ENCODE peak calls at places on chromosomes 11 and 22, in nine cellular contexts. A is fibroblast of pulmonary artery, S is heart left ventricle, T is hepatocyte, B is GM23338, D is BJ, O is IMR-90, Q is breast epithelium, Z is cardiac fibroblast. H is an unnamed sample.

GRCh38 chr11:94706211-94706610 is 61.9 kb upstream of the AMOTL1 start:
- DNase-seq in A (no peak), S (peak), T (peak), B (no peak), D (no peak), O (peak), Q (no peak), Z (peak), H (no peak)

GRCh38 chr11:88480217-88480616 is 142.7 kb upstream of the CTSC start:
- DNase-seq in A (peak), S (no peak), T (no peak), B (no peak), D (peak), O (peak), Q (no peak), Z (peak), H (no peak)

GRCh38 chr22:25791556-25791955 is 49.6 kb downstream of the MYO18B start:
- DNase-seq in A (no peak), S (no peak), T (no peak), B (no peak), D (no peak), O (no peak), Q (no peak), Z (no peak), H (no peak)

GRCh38 chr22:47382164-47382890 is 619.9 kb downstream of the TBC1D22A start:
- DNase-seq in A (no peak), S (no peak), T (no peak), B (no peak), D (no peak), O (no peak), Q (peak), Z (no peak), H (no peak)

GRCh38 chr11:65853249-65853979 is 4.6 kb downstream of the CFL1 start:
- DNase-seq in A (no peak), S (no peak), T (peak), B (peak), D (no peak), O (no peak), Q (no peak), Z (no peak), H (no peak)

GRCh38 chr11:76524461-76524860 is 79.6 kb downstream of the EMSY start:
- DNase-seq in A (no peak), S (no peak), T (no peak), B (no peak), D (no peak), O (peak), Q (no peak), Z (no peak), H (no peak)

GRCh38 chr11:2867722-2868548 is 17.6 kb downstream of the CDKN1C start:
- DNase-seq in A (no peak), S (no peak), T (no peak), B (no peak), D (no peak), O (no peak), Q (no peak), Z (no peak), H (no peak)

GRCh38 chr22:47356433-47357011 is 594.1 kb downstream of the TBC1D22A start:
- DNase-seq in A (no peak), S (no peak), T (no peak), B (no peak), D (no peak), O (no peak), Q (no peak), Z (no peak), H (no peak)

GRCh38 chr22:37501610-37502341 is 15.6 kb upstream of the MFNG start:
- DNase-seq in A (peak), S (peak), T (peak), B (no peak), D (peak), O (peak), Q (peak), Z (peak), H (peak)

GRCh38 chr11:44805596-44805995 is 78.8 kb downstream of the TSPAN18 start:
- DNase-seq in A (no peak), S (no peak), T (no peak), B (no peak), D (no peak), O (peak), Q (no peak), Z (no peak), H (no peak)

GRCh38 chr11:66106786-66107599 is 36.9 kb downstream of the PACS1 start:
- DNase-seq in A (peak), S (no peak), T (no peak), B (peak), D (no peak), O (no peak), Q (no peak), Z (peak), H (no peak)

GRCh38 chr11:126083829-126084607 is 21.4 kb upstream of the CDON start:
- DNase-seq in A (no peak), S (no peak), T (no peak), B (no peak), D (no peak), O (no peak), Q (no peak), Z (no peak), H (no peak)

GRCh38 chr11:19739872-19740271 is 27.2 kb downstream of the NAV2 start:
- DNase-seq in A (peak), S (peak), T (peak), B (peak), D (no peak), O (peak), Q (no peak), Z (no peak), H (no peak)

GRCh38 chr11:36257351-36257750 is 31.9 kb downstream of the COMMD9 start:
- DNase-seq in A (peak), S (no peak), T (no peak), B (no peak), D (no peak), O (peak), Q (no peak), Z (peak), H (no peak)

GRCh38 chr11:3227568-3228444 is 4.4 kb downstream of the MRGPRE start:
- DNase-seq in A (no peak), S (no peak), T (no peak), B (no peak), D (no peak), O (no peak), Q (no peak), Z (no peak), H (no peak)

GRCh38 chr11:58958500-58958899 is 19.2 kb downstream of the GLYATL1 start:
- DNase-seq in A (no peak), S (peak), T (peak), B (peak), D (no peak), O (no peak), Q (no peak), Z (peak), H (no peak)
- TF ChIP-seq CTCF in A (peak), S (no peak), T (peak), B (peak), D (peak), O (peak), Q (no peak), Z (peak), H (no peak)

GRCh38 chr22:44728761-44729261 is 23.6 kb upstream of the ARHGAP8 start:
- DNase-seq in A (no peak), S (peak), T (no peak), B (no peak), D (no peak), O (no peak), Q (no peak), Z (no peak), H (peak)
- H3K4me3 ChIP-seq in A (no peak), S (no peak), T (no peak), B (no peak), D (no peak), O (no peak), Q (no peak), Z (no peak), H (no peak)

GRCh38 chr11:120715239-120715638 is 203.7 kb downstream of the GRIK4 start:
- DNase-seq in A (peak), S (no peak), T (no peak), B (peak), D (no peak), O (no peak), Q (no peak), Z (no peak), H (no peak)
- TF ChIP-seq CTCF in A (peak), S (no peak), T (peak), B (peak), D (peak), O (peak), Q (no peak), Z (peak), H (peak)

GRCh38 chr11:68328374-68329091 is 16.1 kb downstream of the LRP5 start:
- DNase-seq in A (peak), S (peak), T (peak), B (peak), D (no peak), O (no peak), Q (no peak), Z (no peak), H (no peak)
- H3K4me3 ChIP-seq in A (no peak), S (no peak), T (no peak), B (peak), D (no peak), O (no peak), Q (no peak), Z (no peak), H (no peak)

DNA sequence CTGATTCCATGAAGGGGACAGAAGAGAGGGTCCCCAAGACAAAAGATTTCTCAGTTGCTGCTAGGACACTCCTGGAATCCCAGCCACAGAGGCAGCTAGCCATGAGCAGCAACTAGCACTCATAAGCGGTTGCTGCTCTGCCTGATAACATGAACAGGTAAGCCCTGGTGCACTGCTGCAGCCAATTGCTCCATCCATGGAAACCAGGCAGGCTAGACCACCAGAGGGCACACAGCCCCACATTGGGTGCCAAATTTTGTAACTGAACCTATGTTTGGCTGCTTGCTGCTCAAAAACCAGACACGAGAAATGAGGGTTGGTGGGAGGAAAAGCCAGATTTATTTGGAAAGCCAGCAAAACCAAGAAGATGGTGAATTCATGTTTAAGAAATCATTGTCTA is 21.9 kb upstream of the QSER1 start:
- DNase-seq in A (peak), S (no peak), T (no peak), B (peak), D (no peak), O (no peak), Q (no peak), Z (no peak), H (peak)
- TF ChIP-seq CTCF in A (peak), S (peak), T (peak), B (peak), D (peak), O (peak), Q (no peak), Z (peak), H (no peak)

DNA sequence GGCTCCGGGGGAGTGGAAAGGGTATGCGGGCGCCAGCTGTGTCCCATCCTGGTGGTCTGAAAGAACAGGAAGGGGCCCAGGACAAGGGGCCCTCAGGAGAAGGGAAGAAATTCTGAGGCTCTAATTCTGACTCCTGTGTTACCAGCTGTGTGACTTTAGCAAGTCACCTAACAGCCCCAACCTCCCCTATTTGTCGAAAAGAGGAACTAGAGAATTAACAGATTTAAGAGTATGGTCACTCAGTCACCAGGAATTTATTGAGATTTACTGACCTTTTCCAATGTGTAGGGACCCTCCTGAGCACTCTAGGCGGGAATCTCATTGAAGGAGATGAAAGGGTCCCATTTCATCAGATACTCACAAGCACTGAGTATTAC is 14.6 kb downstream of the RPS6KA4 start:
- DNase-seq in A (no peak), S (no peak), T (no peak), B (no peak), D (no peak), O (no peak), Q (no peak), Z (no peak), H (no peak)
- H3K4me3 ChIP-seq in A (no peak), S (no peak), T (no peak), B (peak), D (no peak), O (no peak), Q (no peak), Z (no peak), H (no peak)

GRCh38 chr22:24706050-24706449 is 68.5 kb downstream of the PIWIL3 start:
- DNase-seq in A (peak), S (no peak), T (no peak), B (peak), D (no peak), O (no peak), Q (no peak), Z (no peak), H (no peak)
- TF ChIP-seq CTCF in A (peak), S (no peak), T (peak), B (peak), D (no peak), O (no peak), Q (no peak), Z (peak), H (no peak)

GRCh38 chr11:73186294-73186850 is 31.7 kb upstream of the P2RY2 start:
- DNase-seq in A (no peak), S (no peak), T (no peak), B (no peak), D (no peak), O (no peak), Q (no peak), Z (no peak), H (peak)

GRCh38 chr11:73186886-73187285 is 31.2 kb upstream of the P2RY2 start:
- DNase-seq in A (no peak), S (no peak), T (no peak), B (no peak), D (no peak), O (no peak), Q (peak), Z (no peak), H (no peak)

GRCh38 chr11:73182824-73183321 is 35.2 kb upstream of the P2RY2 start:
- DNase-seq in A (no peak), S (peak), T (peak), B (peak), D (no peak), O (no peak), Q (peak), Z (no peak), H (no peak)

GRCh38 chr11:73185680-73186293 is 32.3 kb upstream of the P2RY2 start:
- DNase-seq in A (peak), S (no peak), T (no peak), B (no peak), D (peak), O (peak), Q (peak), Z (peak), H (no peak)

DNA sequence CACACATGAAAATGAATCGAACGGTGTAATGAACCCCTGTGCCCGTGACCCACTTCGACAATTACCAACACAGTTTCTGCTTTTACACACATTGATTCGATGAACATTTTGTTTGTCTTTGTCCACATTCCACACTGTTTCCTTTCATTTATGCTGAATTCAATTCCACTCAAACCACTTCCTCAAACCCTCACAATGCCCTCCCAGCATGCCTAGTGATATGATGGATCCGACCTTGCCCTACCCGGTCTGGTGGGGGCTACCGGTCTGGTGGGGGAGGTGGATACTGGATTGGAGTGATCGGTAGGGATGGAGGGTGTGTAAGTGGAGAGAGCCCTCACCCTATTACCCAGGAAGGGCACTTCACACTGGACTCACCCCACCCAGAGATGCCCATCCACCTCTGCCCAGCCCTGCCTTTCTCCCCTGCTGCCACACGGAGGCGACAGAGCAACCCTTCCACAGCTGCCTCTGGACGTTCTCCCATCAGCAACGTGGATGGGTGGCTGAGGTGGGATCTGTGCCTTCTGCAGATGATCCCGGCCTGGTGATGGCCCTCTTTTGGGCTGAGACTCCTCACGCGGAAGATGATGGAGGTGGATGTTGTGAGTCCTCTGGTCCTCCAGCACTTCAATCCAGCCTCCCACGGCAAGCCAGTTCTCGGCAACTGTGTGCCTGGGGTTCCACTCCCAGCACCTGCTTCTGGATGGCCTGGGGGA is 33.0 kb upstream of the P2RY2 start:
- DNase-seq in A (peak), S (peak), T (peak), B (peak), D (no peak), O (peak), Q (peak), Z (peak), H (peak)
- H3K4me3 ChIP-seq in A (no peak), S (no peak), T (no peak), B (no peak), D (no peak), O (no peak), Q (no peak), Z (no peak), H (no peak)

DNA sequence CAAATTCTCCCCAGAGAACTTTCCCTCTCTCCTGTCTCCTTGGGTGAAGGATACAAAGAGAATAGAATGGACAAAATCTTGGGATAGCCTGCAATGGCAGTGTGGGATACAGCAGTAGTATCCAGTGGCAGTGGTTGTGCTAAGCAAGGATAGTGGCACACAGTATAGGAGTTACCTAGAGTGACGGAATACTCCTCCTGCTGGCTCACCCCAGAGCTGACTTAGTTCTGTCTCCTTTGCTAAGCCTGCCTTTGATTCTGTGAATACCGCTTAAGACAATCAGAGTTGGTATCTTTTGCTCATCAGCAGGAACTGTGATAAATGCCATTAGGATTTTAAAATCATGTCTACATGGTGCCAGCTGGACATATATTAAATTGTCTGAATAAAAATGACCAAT is 404.3 kb downstream of the JRKL start:
- DNase-seq in A (no peak), S (no peak), T (no peak), B (peak), D (no peak), O (no peak), Q (no peak), Z (no peak), H (no peak)
- TF ChIP-seq CTCF in A (no peak), S (no peak), T (no peak), B (peak), D (peak), O (peak), Q (no peak), Z (no peak), H (no peak)